ENCODE peak calls at places on chromosomes 7 and 10, in four cellular contexts. G is OCI-LY7, P is AG04450, J is AG09309. A is an unnamed sample.

GRCh38 chr10:59606551-59606961 is 103.1 kb downstream of the SLC16A9 start:
- DNase-seq in G (no peak), P (no peak), J (no peak), A (no peak)

GRCh38 chr7:44218418-44219201 is 17.8 kb downstream of the YKT6 start:
- DNase-seq in G (peak; percentile 49), P (no peak), J (no peak), A (no peak)

GRCh38 chr7:38561166-38561565 is 70.0 kb downstream of the AMPH start:
- DNase-seq in G (no peak), P (no peak), J (no peak), A (no peak)

GRCh38 chr7:36863901-36864701 is 139.8 kb upstream of the AOAH start:
- DNase-seq in G (no peak), P (no peak), J (no peak), A (no peak)

GRCh38 chr7:105718511-105718925 is 137.2 kb upstream of the EFCAB10 start:
- DNase-seq in G (no peak), P (no peak), J (no peak), A (no peak)

GRCh38 chr7:23074443-23075244 is 30.9 kb upstream of the KLHL7 start:
- DNase-seq in G (no peak), P (no peak), J (no peak), A (no peak)

GRCh38 chr10:88702848-88703597 is 3.0 kb upstream of the LIPK start:
- DNase-seq in G (no peak), P (peak; percentile 2), J (no peak), A (no peak)

GRCh38 chr7:45645141-45645969 is 71.2 kb downstream of the ADCY1 start:
- DNase-seq in G (no peak), P (no peak), J (no peak), A (no peak)

GRCh38 chr7:103928581-103928980 is 60.9 kb downstream of the RELN start:
- DNase-seq in G (no peak), P (no peak), J (no peak), A (no peak)

GRCh38 chr10:47027108-47027811 is 116.0 kb downstream of the PTPN20 start:
- DNase-seq in G (no peak), P (no peak), J (no peak), A (no peak)

GRCh38 chr10:61628199-61628874 is 34.4 kb upstream of the CABCOCO1 start:
- DNase-seq in G (no peak), P (no peak), J (no peak), A (no peak)

GRCh38 chr7:150564045-150564444 is 3.1 kb upstream of the GIMAP4 start:
- DNase-seq in G (no peak), P (no peak), J (no peak), A (no peak)

GRCh38 chr7:5198741-5199140 is 8.7 kb downstream of the WIPI2 start:
- DNase-seq in G (no peak), P (no peak), J (no peak), A (no peak)

GRCh38 chr7:41447106-41448042 is 255.5 kb downstream of the INHBA start:
- DNase-seq in G (no peak), P (no peak), J (no peak), A (no peak)

GRCh38 chr10:77565590-77566023 is 72.0 kb downstream of the KCNMA1 start:
- DNase-seq in G (no peak), P (no peak), J (no peak), A (no peak)

GRCh38 chr7:50656141-50656895 is 91.1 kb upstream of the DDC start:
- DNase-seq in G (no peak), P (no peak), J (no peak), A (no peak)

GRCh38 chr10:4514445-4515108 is 311.4 kb upstream of the AKR1E2 start:
- DNase-seq in G (peak; percentile 9), P (no peak), J (no peak), A (peak; percentile 43)

GRCh38 chr10:129035052-129035805 is 431.8 kb upstream of the MGMT start:
- DNase-seq in G (no peak), P (no peak), J (no peak), A (no peak)

GRCh38 chr10:127243490-127244272 is 47.3 kb upstream of the INSYN2A start:
- DNase-seq in G (peak; percentile 3), P (no peak), J (no peak), A (no peak)

GRCh38 chr7:7539711-7540110 is 4.0 kb upstream of the COL28A1 start:
- DNase-seq in G (no peak), P (no peak), J (no peak), A (no peak)

GRCh38 chr10:94131885-94132284 is 138.2 kb downstream of the PLCE1 start:
- DNase-seq in G (no peak), P (no peak), J (no peak), A (no peak)

GRCh38 chr7:30751696-30752273 is at the start of gene INMT:
- DNase-seq in G (no peak), P (no peak), J (no peak), A (no peak)

GRCh38 chr7:30751257-30751650 is 681 bp upstream of the INMT start:
- DNase-seq in G (no peak), P (no peak), J (no peak), A (no peak)

GRCh38 chr7:30752979-30753378 is 1.0 kb downstream of the INMT start:
- DNase-seq in G (no peak), P (no peak), J (no peak), A (no peak)

GRCh38 chr7:30750574-30751256 is 1.2 kb upstream of the INMT start:
- DNase-seq in G (no peak), P (peak; percentile 89), J (peak; percentile 84), A (no peak)

GRCh38 chr7:30752484-30752883 is 549 bp downstream of the INMT start:
- DNase-seq in G (no peak), P (no peak), J (no peak), A (no peak)
- H3K4me3 ChIP-seq in G (no peak overlapping the region), P (peak overlapping the region; percentile 23), J (no peak overlapping the region), A (no peak overlapping the region)

DNA sequence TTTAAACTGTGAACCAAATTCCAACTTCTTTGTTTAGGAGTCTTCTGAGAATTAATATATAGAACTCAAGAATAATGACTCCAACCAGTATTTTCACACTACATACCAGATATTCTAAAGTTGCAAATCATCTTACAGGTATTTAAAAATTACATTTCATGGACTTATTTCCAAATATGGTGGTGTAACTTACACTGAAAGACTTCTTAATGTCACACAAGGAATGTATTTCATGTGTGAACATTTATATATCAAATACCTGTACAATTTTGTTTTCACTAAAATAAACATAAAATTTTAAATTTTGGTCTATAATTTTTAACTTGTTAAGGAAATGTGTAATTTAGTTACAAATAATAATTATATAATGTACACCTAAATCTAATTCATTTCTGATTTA is 2.6 kb upstream of the CDK6 start:
- DNase-seq in G (no peak), P (no peak), J (no peak), A (no peak)
- TF ChIP-seq CTCF in G (no peak), P (no peak), J (no peak), A (no peak)

GRCh38 chr10:119818889-119819270 is 53.8 kb downstream of the MCMBP start:
- DNase-seq in G (no peak), P (no peak), J (no peak), A (no peak)
- H3K4me3 ChIP-seq in G (no peak overlapping the region), P (peak overlapping the region; percentile 57), J (peak overlapping the region; percentile 30), A (no peak overlapping the region)

DNA sequence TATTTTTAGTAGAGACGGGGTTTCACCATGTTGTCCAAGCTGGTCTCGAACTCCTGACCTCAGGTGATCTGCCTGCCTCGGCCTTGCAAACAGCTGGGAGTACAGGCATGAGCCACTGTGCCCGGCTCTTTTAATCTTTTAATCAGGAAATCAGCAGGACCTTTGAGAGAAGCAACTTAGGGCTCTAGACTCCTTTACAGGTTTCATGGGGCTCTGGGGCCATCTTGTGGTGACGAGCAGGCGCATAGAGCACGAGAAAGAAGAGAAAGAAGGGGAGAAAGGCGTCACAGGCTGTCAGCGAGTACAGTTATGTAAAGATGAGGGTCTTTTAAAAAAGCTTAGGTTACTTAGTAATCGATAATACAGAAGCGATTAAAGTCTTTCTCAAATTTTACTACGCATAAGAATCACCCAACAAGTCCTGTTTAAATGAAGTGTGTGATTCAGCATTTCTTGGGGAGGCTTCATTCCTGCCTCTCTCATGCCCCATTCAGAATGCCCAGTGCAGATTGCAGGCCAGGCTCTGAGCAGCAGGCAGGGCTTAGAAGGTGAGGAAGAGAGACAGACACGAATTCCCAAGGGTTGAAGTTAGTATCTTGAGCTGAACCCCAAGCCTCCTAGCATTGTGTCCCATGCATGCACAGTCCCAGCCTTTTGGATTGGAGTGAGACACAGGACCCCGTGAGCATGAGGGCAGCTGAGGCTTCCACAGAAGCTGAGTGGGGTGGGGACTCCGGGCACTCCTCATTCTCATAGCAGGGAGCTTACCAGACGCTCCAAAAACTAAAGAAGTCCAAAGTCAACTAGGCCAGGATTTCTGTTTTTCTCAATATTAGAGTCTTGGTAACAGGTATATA is 23.6 kb upstream of the PFKP start:
- DNase-seq in G (peak; percentile 57), P (no peak), J (peak; percentile 43), A (no peak)
- TF ChIP-seq CTCF in G (peak; percentile 79), P (peak; percentile 86), J (peak; percentile 91), A (peak; percentile 71)

GRCh38 chr10:123157210-123157609 is 3.0 kb downstream of the BUB3 start:
- DNase-seq in G (no peak), P (peak; percentile 15), J (no peak), A (no peak)
- H3K4me3 ChIP-seq in G (peak overlapping the region; percentile 92), P (no peak overlapping the region), J (no peak overlapping the region), A (peak overlapping the region; percentile 70)

GRCh38 chr7:95684037-95684436 is 87.7 kb upstream of the PDK4 start:
- DNase-seq in G (no peak), P (no peak), J (no peak), A (no peak)
- TF ChIP-seq CTCF in G (peak; percentile 45), P (peak; percentile 48), J (peak; percentile 42), A (peak; percentile 19)

DNA sequence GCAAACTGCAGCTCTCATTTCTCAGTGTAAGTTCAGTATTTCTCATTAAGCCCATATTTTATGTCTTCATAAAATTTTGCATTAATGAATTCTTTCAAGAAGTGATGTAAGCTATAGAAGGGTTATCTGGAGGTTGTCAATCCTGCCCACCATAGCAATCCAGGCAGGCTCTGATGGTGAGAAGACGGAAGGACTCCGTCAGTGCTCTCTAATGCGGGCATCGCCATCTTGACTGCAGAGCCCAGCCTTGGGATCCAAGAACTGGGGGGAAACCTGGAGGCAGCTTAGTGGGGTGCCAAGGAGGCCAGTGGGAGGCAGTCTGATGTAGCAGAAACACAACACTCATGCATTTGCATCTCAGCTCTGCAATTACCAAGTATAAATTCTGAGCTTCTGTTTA is 707.4 kb upstream of the NRP1 start:
- DNase-seq in G (no peak), P (no peak), J (no peak), A (no peak)
- H3K4me3 ChIP-seq in G (no peak overlapping the region), P (no peak overlapping the region), J (no peak overlapping the region), A (no peak overlapping the region)

DNA sequence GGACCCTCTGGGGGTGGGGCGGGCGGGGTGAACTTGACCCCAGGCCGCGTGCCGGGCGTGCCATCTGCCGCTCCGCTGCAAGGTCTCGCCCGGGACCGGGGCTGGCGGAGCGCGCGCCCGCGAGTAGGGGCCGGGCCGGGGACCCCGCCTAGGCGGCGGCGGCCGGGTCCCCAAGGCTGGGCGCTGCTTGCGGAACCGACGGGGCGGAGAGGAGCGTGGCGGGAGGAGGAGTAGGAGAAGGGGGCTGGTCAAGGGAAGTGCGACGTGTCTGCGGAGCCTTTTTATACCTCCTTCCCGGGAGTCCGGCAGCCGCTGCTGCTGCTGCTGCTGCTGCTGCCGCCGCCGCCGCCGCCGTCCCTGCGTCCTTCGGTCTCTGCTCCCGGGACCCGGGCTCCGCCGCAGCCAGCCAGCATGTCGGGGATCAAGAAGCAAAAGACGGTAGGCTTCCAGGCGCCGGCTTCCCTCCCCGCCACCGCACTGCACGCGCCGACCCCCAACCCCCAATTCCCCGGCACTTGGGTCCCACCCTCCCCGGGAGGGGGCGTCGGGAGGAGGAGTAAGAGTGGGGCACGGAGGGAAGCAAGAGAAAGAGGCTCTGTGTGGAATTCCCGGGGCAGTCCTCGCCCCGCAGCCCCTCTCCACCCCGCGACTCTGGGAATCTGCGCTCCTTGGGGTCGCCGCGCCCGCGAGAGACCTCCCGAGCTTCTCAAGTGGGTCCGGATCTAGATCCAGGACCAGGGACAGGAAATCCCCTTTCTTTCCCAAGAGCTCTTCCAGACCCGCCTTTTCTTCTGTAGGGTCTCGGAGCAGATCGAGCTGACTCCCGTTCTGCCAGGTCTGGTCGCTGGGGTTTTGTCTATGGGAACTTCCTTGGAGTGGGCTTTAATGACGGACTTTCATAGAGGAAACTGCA is at the start of gene PAPSS2:
- DNase-seq in G (no peak), P (no peak), J (no peak), A (no peak)
- TF ChIP-seq CTCF in G (no peak), P (peak; percentile 21), J (peak; percentile 26), A (no peak)

A was measured in GM12864.